ENCODE peak calls at places on chromosomes 11 and 22, in ten cellular contexts. R, H, X, D, K, B, C, Z, F and G are unnamed samples.

GRCh38 chr22:27794244-27794643 is 7.3 kb downstream of the MN1 start:
- DNase-seq in R (no peak), H (no peak), X (no peak), D (no peak), K (no peak), B (no peak), C (no peak), Z (no peak), F (no peak), G (no peak)

GRCh38 chr22:45731041-45731797 is 59.6 kb downstream of the ATXN10 start:
- DNase-seq in R (no peak), H (peak; percentile 34), X (peak; percentile 40), D (no peak), K (no peak), B (no peak), C (no peak), Z (no peak), F (peak; percentile 65), G (no peak)

GRCh38 chr11:1714908-1715885 is 18.2 kb downstream of the KRTAP5-6 start:
- DNase-seq in R (peak; percentile 56), H (no peak), X (no peak), D (no peak), K (no peak), B (peak; percentile 5), C (no peak), Z (no peak), F (no peak), G (no peak)

GRCh38 chr11:45964911-45965389 is 42.5 kb downstream of the LARGE2 start:
- DNase-seq in R (peak; percentile 79), H (peak; percentile 88), X (peak; percentile 84), D (peak; percentile 81), K (peak; percentile 47), B (peak; percentile 37), C (peak; percentile 54), Z (peak; percentile 87), F (peak; percentile 80), G (peak; percentile 40)

GRCh38 chr22:37103696-37104452 is 5.6 kb downstream of the TMPRSS6 start:
- DNase-seq in R (no peak), H (no peak), X (no peak), D (no peak), K (no peak), B (no peak), C (no peak), Z (no peak), F (no peak), G (no peak)

GRCh38 chr11:74592063-74592440 is 330 bp upstream of the POLD3 start:
- DNase-seq in R (no peak), H (no peak), X (no peak), D (peak; percentile 27), K (no peak), B (no peak), C (peak; percentile 32), Z (no peak), F (peak; percentile 5), G (no peak)

GRCh38 chr11:128502736-128503135 is 84.6 kb downstream of the ETS1 start:
- DNase-seq in R (no peak), H (peak; percentile 94), X (peak; percentile 49), D (peak; percentile 81), K (no peak), B (no peak), C (no peak), Z (peak; percentile 64), F (peak; percentile 96), G (no peak)

GRCh38 chr22:29400576-29400975 is 12.2 kb upstream of the AP1B1 start:
- DNase-seq in R (peak; percentile 3), H (no peak), X (no peak), D (no peak), K (no peak), B (no peak), C (no peak), Z (no peak), F (no peak), G (no peak)

GRCh38 chr22:49756201-49756600 is 71.5 kb downstream of the BRD1 start:
- DNase-seq in R (peak; percentile 35), H (no peak), X (no peak), D (no peak), K (no peak), B (no peak), C (no peak), Z (no peak), F (no peak), G (no peak)

GRCh38 chr11:43327987-43328386 is 16.2 kb downstream of the API5 start:
- DNase-seq in R (no peak), H (peak; percentile 96), X (peak; percentile 94), D (peak; percentile 97), K (no peak), B (no peak), C (no peak), Z (peak; percentile 44), F (peak; percentile 99), G (no peak)

GRCh38 chr11:65487467-65488272 is 11.2 kb upstream of the MALAT1 start:
- DNase-seq in R (peak; percentile 100), H (peak; percentile 100), X (peak; percentile 100), D (peak; percentile 100), K (peak; percentile 89), B (peak; percentile 79), C (peak; percentile 96), Z (peak; percentile 100), F (peak; percentile 100), G (no peak)

GRCh38 chr11:10181811-10182210 is 112.2 kb downstream of the SBF2 start:
- DNase-seq in R (no peak), H (peak; percentile 75), X (peak; percentile 59), D (peak; percentile 59), K (no peak), B (no peak), C (no peak), Z (peak; percentile 6), F (peak; percentile 36), G (peak; percentile 4)

GRCh38 chr22:36347094-36347493 is 40.7 kb downstream of the MYH9 start:
- DNase-seq in R (no peak), H (no peak), X (no peak), D (no peak), K (no peak), B (no peak), C (no peak), Z (no peak), F (no peak), G (no peak)

GRCh38 chr11:70610561-70610960 is 212.2 kb downstream of the CTTN start:
- DNase-seq in R (no peak), H (no peak), X (no peak), D (peak; percentile 49), K (no peak), B (no peak), C (no peak), Z (peak; percentile 55), F (peak; percentile 33), G (no peak)

GRCh38 chr11:30426781-30427180 is 103.9 kb downstream of the ARL14EP start:
- DNase-seq in R (no peak), H (no peak), X (no peak), D (no peak), K (no peak), B (no peak), C (no peak), Z (no peak), F (no peak), G (no peak)
- H3K4me3 ChIP-seq in R (no peak overlapping the region), H (no peak overlapping the region), X (no peak overlapping the region), D (no peak overlapping the region), K (no peak overlapping the region), B (no peak overlapping the region), C (no peak overlapping the region), Z (no peak overlapping the region), F (no peak overlapping the region), G (no peak overlapping the region)

GRCh38 chr11:47178305-47178704 is 1.6 kb upstream of the ARFGAP2 start:
- DNase-seq in R (no peak), H (no peak), X (no peak), D (no peak), K (no peak), B (no peak), C (no peak), Z (no peak), F (no peak), G (no peak)

GRCh38 chr11:47181271-47181670 is 4.6 kb upstream of the ARFGAP2 start:
- DNase-seq in R (no peak), H (no peak), X (no peak), D (no peak), K (no peak), B (no peak), C (no peak), Z (no peak), F (no peak), G (no peak)

GRCh38 chr11:47180006-47180787 is 3.5 kb upstream of the ARFGAP2 start:
- DNase-seq in R (no peak), H (no peak), X (no peak), D (no peak), K (no peak), B (no peak), C (no peak), Z (no peak), F (no peak), G (no peak)

GRCh38 chr11:47178737-47179654 is 2.3 kb upstream of the ARFGAP2 start:
- DNase-seq in R (no peak), H (no peak), X (no peak), D (no peak), K (no peak), B (no peak), C (no peak), Z (no peak), F (no peak), G (no peak)

GRCh38 chr11:47179655-47179991 is 2.9 kb upstream of the ARFGAP2 start:
- DNase-seq in R (no peak), H (peak; percentile 52), X (peak; percentile 46), D (peak; percentile 40), K (no peak), B (peak; percentile 24), C (peak; percentile 43), Z (peak; percentile 62), F (peak; percentile 35), G (no peak)
- TF ChIP-seq CTCF in R (no peak), H (peak; percentile 71), X (peak; percentile 76), D (peak; percentile 62), K (peak; percentile 79), B (no peak), C (peak; percentile 42), Z (peak; percentile 36), F (peak; percentile 56), G (peak; percentile 89)

GRCh38 chr11:84887055-84887629 is 740.0 kb downstream of the DLG2 start:
- DNase-seq in R (no peak), H (no peak), X (no peak), D (peak; percentile 17), K (no peak), B (no peak), C (no peak), Z (no peak), F (no peak), G (no peak)
- H3K4me3 ChIP-seq in R (no peak overlapping the region), H (no peak overlapping the region), X (no peak overlapping the region), D (no peak overlapping the region), K (no peak overlapping the region), B (no peak overlapping the region), C (no peak overlapping the region), Z (no peak overlapping the region), F (no peak overlapping the region), G (no peak overlapping the region)

DNA sequence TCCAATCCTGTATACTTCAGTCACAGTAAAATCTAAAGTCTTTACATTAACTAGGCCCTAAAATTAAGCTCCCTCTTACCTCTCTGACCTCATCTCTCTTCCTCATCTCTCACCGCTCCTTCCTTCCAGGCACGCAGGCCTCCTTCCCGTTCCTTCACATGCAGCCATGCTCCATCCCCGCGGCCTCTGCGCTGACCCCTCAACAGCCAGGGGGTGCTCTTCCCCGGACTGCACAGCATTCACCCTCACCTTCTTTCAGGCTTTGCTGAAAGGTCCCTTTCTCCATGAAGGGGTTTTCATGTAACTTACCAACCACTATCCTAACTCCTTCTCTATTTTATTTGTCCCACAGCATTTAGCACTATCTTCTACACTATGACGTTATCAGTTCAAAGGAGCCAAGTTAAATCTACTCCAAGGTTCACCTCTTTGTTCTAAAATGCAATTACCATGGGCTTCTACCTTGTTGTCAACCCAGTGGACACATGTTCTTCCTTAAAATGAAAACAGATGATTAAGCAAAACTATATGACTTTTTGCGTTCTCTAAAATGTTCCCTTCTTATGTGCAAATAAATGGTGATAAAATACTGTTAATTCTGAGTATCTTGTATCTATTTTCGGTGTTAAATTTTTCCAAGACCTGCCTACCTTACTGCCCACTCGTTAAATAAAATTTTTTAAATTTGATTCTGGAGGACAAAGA is 57.8 kb upstream of the APOA1 start:
- DNase-seq in R (no peak), H (peak; percentile 29), X (no peak), D (no peak), K (no peak), B (no peak), C (no peak), Z (no peak), F (no peak), G (no peak)
- TF ChIP-seq CTCF in R (peak; percentile 37), H (peak; percentile 45), X (peak; percentile 40), D (peak; percentile 38), K (no peak), B (peak; percentile 16), C (peak; percentile 29), Z (peak; percentile 34), F (peak; percentile 29), G (peak; percentile 53)